ENCODE peak calls at places on chromosomes 3 and 15, in seven cellular contexts. A is HuH-7; Y is NAMALWA; C is stromal cell of bone marrow; U is aorta; D is fibroblast of villous mesenchyme; R is activated CD8-positive, alpha-beta memory T cell treated with anti-CD3 and anti-CD28 coated beads for 1 hour. B is an unnamed sample.

GRCh38 chr3:13829311-13829710 is 50.6 kb downstream of the WNT7A start:
- DNase-seq in R (no peak), A (no peak), C (no peak), D (no peak), U (no peak), Y (no peak), B (no peak)

GRCh38 chr15:72285927-72286516 is 13.7 kb upstream of the PARP6 start:
- DNase-seq in D (peak; percentile 34), R (no peak), C (no peak), U (peak; percentile 54), Y (peak; percentile 44), A (peak; percentile 85), B (peak; percentile 34)

GRCh38 chr15:101000271-101000681 is 81.1 kb downstream of the LRRK1 start:
- DNase-seq in D (peak; percentile 43), C (no peak), U (no peak), A (no peak), Y (no peak), R (no peak), B (no peak)

GRCh38 chr15:77336006-77336405 is 83.9 kb downstream of the PEAK1 start:
- DNase-seq in D (no peak), A (no peak), Y (no peak), U (no peak), C (no peak), R (no peak), B (no peak)

GRCh38 chr3:151553873-151554272 is 93.0 kb upstream of the IGSF10 start:
- DNase-seq in U (peak; percentile 64), C (peak; percentile 11), R (no peak), D (peak; percentile 70), A (no peak), Y (no peak), B (no peak)

GRCh38 chr15:55654541-55654940 is 66.4 kb upstream of the PYGO1 start:
- DNase-seq in Y (no peak), U (no peak), C (no peak), A (no peak), D (peak; percentile 51), R (no peak), B (no peak)

GRCh38 chr3:112124901-112125607 is 8.0 kb downstream of the GCSAM start:
- DNase-seq in Y (peak; percentile 40), C (no peak), R (no peak), U (no peak), D (no peak), A (no peak), B (no peak)

GRCh38 chr3:6921041-6921440 is 60.1 kb downstream of the GRM7 start:
- DNase-seq in R (no peak), D (no peak), U (no peak), A (no peak), C (no peak), Y (no peak), B (no peak)

GRCh38 chr15:100730655-100731240 is 128.4 kb downstream of the ASB7 start:
- DNase-seq in A (no peak), C (no peak), D (no peak), R (no peak), Y (no peak), U (no peak), B (no peak)

GRCh38 chr3:171376125-171376947 is 83.9 kb downstream of the TNIK start:
- DNase-seq in Y (no peak), D (peak; percentile 73), R (no peak), C (no peak), U (no peak), A (no peak), B (no peak)

GRCh38 chr3:159356606-159357005 is 554.8 kb downstream of the MFSD1 start:
- DNase-seq in U (no peak), A (no peak), D (no peak), C (no peak), R (no peak), Y (no peak), B (no peak)

GRCh38 chr3:30908466-30909037 is 14.1 kb upstream of the GADL1 start:
- DNase-seq in A (no peak), D (no peak), Y (no peak), U (no peak), R (no peak), C (no peak), B (no peak)

GRCh38 chr3:133733226-133733625 is 13.0 kb upstream of the TF start:
- DNase-seq in C (no peak), Y (no peak), D (no peak), A (no peak), R (no peak), U (no peak), B (no peak)

GRCh38 chr15:58077427-58077826 is 11.9 kb upstream of the ALDH1A2 start:
- DNase-seq in C (no peak), A (no peak), R (no peak), Y (peak; percentile 24), D (no peak), U (no peak), B (no peak)

GRCh38 chr3:185561958-185562357 is 9.6 kb upstream of the LIPH start:
- DNase-seq in U (no peak), D (no peak), R (no peak), Y (no peak), C (no peak), A (no peak), B (no peak)

GRCh38 chr3:29901097-29901496 is 620.2 kb downstream of the RBMS3 start:
- DNase-seq in D (no peak), Y (no peak), R (no peak), A (no peak), U (no peak), C (no peak), B (no peak)

GRCh38 chr15:78298983-78299301 is 467 bp downstream of the SKIC8 start:
- DNase-seq in Y (no peak), U (no peak), A (no peak), D (peak; percentile 31), C (no peak), R (no peak), B (no peak)

GRCh38 chr3:160618363-160618762 is 53.0 kb upstream of the KPNA4 start:
- DNase-seq in Y (no peak), C (no peak), A (no peak), R (no peak), U (no peak), D (no peak), B (no peak)

GRCh38 chr3:112634786-112635541 is 6.0 kb downstream of the CCDC80 start:
- DNase-seq in C (no peak), R (no peak), Y (no peak), U (no peak), A (no peak), D (peak; percentile 33), B (no peak)

GRCh38 chr15:66132251-66132816 is 121.2 kb downstream of the MEGF11 start:
- DNase-seq in R (no peak), U (no peak), D (no peak), Y (no peak), C (no peak), A (no peak), B (no peak)

GRCh38 chr3:81443948-81444347 is 317.5 kb downstream of the GBE1 start:
- DNase-seq in Y (no peak), D (no peak), R (no peak), U (no peak), A (no peak), C (peak; percentile 87), B (no peak)

GRCh38 chr15:84816694-84817460 is at the start of gene ALPK3:
- DNase-seq in Y (no peak), D (no peak), R (no peak), C (no peak), A (no peak), U (peak; percentile 81), B (no peak)

GRCh38 chr3:124576565-124577493 is 153.4 kb upstream of the UMPS start:
- DNase-seq in Y (no peak), U (no peak), A (no peak), D (no peak), R (no peak), C (no peak), B (no peak)

GRCh38 chr3:70231224-70231623 is 81.2 kb downstream of the MDFIC2 start:
- DNase-seq in A (no peak), D (no peak), Y (no peak), R (no peak), C (no peak), U (no peak), B (no peak)

GRCh38 chr3:117681619-117682018 is 972.0 kb downstream of the TUSC7 start:
- DNase-seq in U (no peak), D (peak; percentile 21), C (peak; percentile 91), A (no peak), Y (no peak), R (no peak), B (no peak)

GRCh38 chr3:62554264-62554799 is 181.0 kb upstream of the FEZF2 start:
- DNase-seq in R (no peak), A (no peak), Y (peak; percentile 21), D (no peak), C (no peak), U (no peak), B (no peak)

GRCh38 chr15:75641176-75641498 is 1.1 kb upstream of the IMP3 start:
- DNase-seq in D (no peak), U (no peak), C (no peak), R (no peak), Y (no peak), A (no peak), B (no peak)

GRCh38 chr3:189361103-189361835 is 189.5 kb downstream of the TPRG1 start:
- DNase-seq in A (no peak), U (no peak), C (no peak), D (no peak), Y (no peak), R (no peak), B (no peak)

GRCh38 chr3:14216257-14217048 is 37.8 kb downstream of the LSM3 start:
- DNase-seq in A (peak; percentile 91), Y (peak; percentile 79), R (no peak), U (no peak), C (no peak), D (peak; percentile 47), B (peak; percentile 26)

GRCh38 chr3:33057320-33058298 is 39.3 kb downstream of the GLB1 start:
- DNase-seq in C (no peak), R (no peak), Y (no peak), A (peak; percentile 71), D (no peak), U (no peak), B (no peak)

GRCh38 chr15:79025802-79026201 is 64.8 kb downstream of the RASGRF1 start:
- DNase-seq in U (no peak), C (no peak), R (no peak), A (no peak), Y (no peak), D (no peak), B (no peak)

GRCh38 chr3:15007681-15008141 is 57.4 kb downstream of the MRPS25 start:
- DNase-seq in C (peak; percentile 74), U (no peak), Y (no peak), A (no peak), D (peak; percentile 84), R (no peak), B (no peak)

GRCh38 chr15:35667908-35668307 is 121.9 kb upstream of the DPH6 start:
- DNase-seq in R (no peak), C (no peak), Y (no peak), U (no peak), A (no peak), D (no peak), B (no peak)

GRCh38 chr15:63203451-63204090 is 14.2 kb downstream of the RAB8B start:
- DNase-seq in C (no peak), D (no peak), A (no peak), Y (no peak), U (no peak), R (no peak), B (peak; percentile 16)

GRCh38 chr3:4994823-4995499 is 15.7 kb downstream of the BHLHE40 start:
- DNase-seq in C (peak; percentile 92), D (peak; percentile 86), U (peak; percentile 93), R (no peak), Y (no peak), A (no peak), B (no peak)

GRCh38 chr15:98843844-98844243 is 163.7 kb downstream of the PGPEP1L start:
- DNase-seq in D (peak; percentile 10), U (no peak), A (peak; percentile 29), Y (no peak), R (no peak), C (no peak), B (no peak)

GRCh38 chr3:41317718-41318117 is 118.4 kb downstream of the CTNNB1 start:
- DNase-seq in C (peak; percentile 15), R (no peak), D (peak; percentile 66), Y (no peak), A (no peak), U (no peak), B (no peak)

GRCh38 chr3:45002139-45002660 is 23.9 kb upstream of the CLEC3B start:
- DNase-seq in C (no peak), R (no peak), D (no peak), U (no peak), A (no peak), Y (no peak), B (no peak)

B was measured in T-helper 17 cell.